ENCODE peak calls at places on chromosomes 4 and X, in six cellular contexts. One of them, this sample, is unnamed.

GRCh38 chr4:7763788-7764187 is 175.9 kb downstream of the AFAP1 start:
- DNase-seq in iPS-NIHi11: no peak
- DNase-seq in H9: no peak
- DNase-seq in KBM-7: no peak
- DNase-seq in H54: peak
- DNase-seq in NT2/D1: no peak
- DNase-seq in this sample: peak

GRCh38 chr4:103994059-103994458 is 274.3 kb upstream of the TACR3 start:
- DNase-seq in iPS-NIHi11: no peak
- DNase-seq in H9: no peak
- DNase-seq in KBM-7: no peak
- DNase-seq in H54: no peak
- DNase-seq in NT2/D1: peak
- DNase-seq in this sample: peak

GRCh38 chrX:103918050-103918449 is 44.4 kb upstream of the TMSB15B start:
- DNase-seq in iPS-NIHi11: peak
- DNase-seq in H9: peak
- DNase-seq in KBM-7: peak
- DNase-seq in H54: peak
- DNase-seq in NT2/D1: peak
- DNase-seq in this sample: peak

GRCh38 chr4:37441231-37442061 is 196.9 kb downstream of the NWD2 start:
- DNase-seq in iPS-NIHi11: no peak
- DNase-seq in H9: no peak
- DNase-seq in KBM-7: no peak
- DNase-seq in H54: no peak
- DNase-seq in NT2/D1: no peak
- DNase-seq in this sample: peak

GRCh38 chr4:155999743-156000142 is 46.1 kb upstream of the CTSO start:
- DNase-seq in iPS-NIHi11: peak
- DNase-seq in H9: peak
- DNase-seq in KBM-7: peak
- DNase-seq in H54: no peak
- DNase-seq in NT2/D1: peak
- DNase-seq in this sample: peak

GRCh38 chr4:95644417-95644816 is 95.6 kb upstream of the UNC5C start:
- DNase-seq in iPS-NIHi11: no peak
- DNase-seq in H9: no peak
- DNase-seq in KBM-7: no peak
- DNase-seq in H54: no peak
- DNase-seq in NT2/D1: no peak
- DNase-seq in this sample: no peak

GRCh38 chr4:177964061-177964460 is 521.8 kb upstream of the AGA start:
- DNase-seq in iPS-NIHi11: no peak
- DNase-seq in H9: no peak
- DNase-seq in KBM-7: no peak
- DNase-seq in H54: no peak
- DNase-seq in NT2/D1: no peak
- DNase-seq in this sample: no peak

GRCh38 chr4:184932343-184932742 is 85.9 kb upstream of the HELT start:
- DNase-seq in iPS-NIHi11: peak
- DNase-seq in H9: no peak
- DNase-seq in KBM-7: no peak
- DNase-seq in H54: no peak
- DNase-seq in NT2/D1: no peak
- DNase-seq in this sample: no peak

GRCh38 chr4:93317046-93317445 is 511.5 kb upstream of the ATOH1 start:
- DNase-seq in iPS-NIHi11: no peak
- DNase-seq in H9: no peak
- DNase-seq in KBM-7: no peak
- DNase-seq in H54: no peak
- DNase-seq in NT2/D1: no peak
- DNase-seq in this sample: no peak

GRCh38 chr4:26307027-26307426 is 13.8 kb upstream of the RBPJ start:
- DNase-seq in iPS-NIHi11: no peak
- DNase-seq in H9: no peak
- DNase-seq in KBM-7: no peak
- DNase-seq in H54: no peak
- DNase-seq in NT2/D1: no peak
- DNase-seq in this sample: no peak

This sample was measured in astrocyte of the hippocampus.